ENCODE peak calls at places on chromosomes 5 and 9, in nine cellular contexts. B, A, R, M, G, I, W, H and F are unnamed samples.

GRCh38 chr5:127332250-127332649 is 41.7 kb downstream of the MEGF10 start:
- DNase-seq in I (no peak), W (no peak), G (no peak), R (no peak), H (no peak), B (no peak), A (no peak), M (no peak), F (no peak)

GRCh38 chr5:40429258-40430111 is 250.2 kb upstream of the PTGER4 start:
- DNase-seq in A (no peak), G (no peak), I (no peak), B (no peak), H (no peak), W (peak), M (peak), R (no peak), F (peak)

GRCh38 chr9:125932012-125932411 is 184.8 kb downstream of the PBX3 start:
- DNase-seq in I (no peak), A (no peak), M (peak), H (no peak), B (peak), G (no peak), W (peak), R (no peak), F (no peak)

GRCh38 chr9:133074111-133074651 is 12.4 kb downstream of the CEL start:
- DNase-seq in M (peak), W (peak), A (no peak), G (no peak), I (no peak), H (no peak), R (no peak), B (peak), F (no peak)

GRCh38 chr5:87268126-87268969 is 665 bp downstream of the RASA1 start:
- DNase-seq in G (peak), A (peak), R (peak), I (no peak), H (peak), M (peak), B (peak), W (peak), F (peak)

GRCh38 chr5:149731332-149731616 is 1.2 kb downstream of the PPARGC1B start:
- DNase-seq in A (no peak), R (no peak), G (no peak), H (no peak), W (no peak), B (no peak), I (no peak), M (no peak), F (no peak)

GRCh38 chr5:133423618-133424282 is 188.6 kb downstream of the FSTL4 start:
- DNase-seq in M (peak), G (peak), W (peak), B (peak), H (peak), I (peak), R (peak), A (peak), F (peak)

GRCh38 chr5:139795074-139796001 is at the start of gene PSD2:
- DNase-seq in H (no peak), M (no peak), R (peak), G (no peak), B (no peak), W (peak), A (no peak), I (no peak), F (peak)

GRCh38 chr9:69351227-69351626 is 26.2 kb downstream of the ENTREP1 start:
- DNase-seq in G (no peak), A (no peak), H (no peak), B (no peak), W (no peak), R (no peak), I (no peak), M (no peak), F (no peak)

GRCh38 chr5:79686799-79687198 is 2.8 kb upstream of the CMYA5 start:
- DNase-seq in A (no peak), R (no peak), G (no peak), B (no peak), H (no peak), M (no peak), W (peak), I (no peak), F (no peak)

GRCh38 chr9:254516-254915 is 39.9 kb downstream of the DOCK8 start:
- DNase-seq in G (no peak), R (no peak), B (no peak), A (no peak), I (no peak), M (no peak), W (no peak), H (no peak), F (no peak)

GRCh38 chr9:71352837-71353236 is 231.4 kb upstream of the TRPM3 start:
- DNase-seq in A (no peak), G (no peak), B (no peak), I (no peak), R (no peak), W (no peak), M (no peak), H (no peak), F (no peak)
- H3K4me3 ChIP-seq in A (no peak), G (no peak), B (no peak), I (no peak), R (no peak), W (no peak), M (no peak), H (no peak), F (no peak)

DNA sequence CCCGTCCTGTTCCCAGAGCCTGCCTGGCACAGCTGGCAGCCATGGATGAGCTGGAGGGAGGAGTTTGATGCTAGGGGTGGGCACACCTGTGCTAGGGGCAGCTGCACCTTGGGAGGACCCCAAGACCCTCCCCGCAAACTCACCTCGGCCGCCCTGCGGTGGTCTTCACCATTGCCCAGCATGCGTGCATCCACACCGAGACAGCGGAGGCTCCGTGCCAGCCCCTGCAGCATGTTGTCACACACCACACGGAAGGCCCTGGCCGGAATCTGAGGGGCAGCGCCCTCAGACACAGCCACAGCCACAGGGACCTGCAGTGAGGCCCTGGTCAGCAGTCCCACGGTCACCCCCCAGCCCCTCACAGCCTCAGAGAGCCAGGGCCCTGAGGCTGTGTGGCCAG is 45.9 kb upstream of the NRARP start:
- DNase-seq in M (no peak), A (no peak), R (no peak), G (no peak), I (no peak), W (no peak), B (no peak), H (no peak), F (no peak)
- H3K27ac ChIP-seq in M (no peak), A (no peak), R (no peak), G (no peak), I (no peak), W (no peak), B (no peak), H (no peak), F (no peak)

GRCh38 chr9:101442248-101443136 is 6.9 kb upstream of the ALDOB start:
- DNase-seq in B (no peak), A (no peak), R (no peak), H (no peak), I (no peak), M (no peak), G (no peak), W (no peak), F (no peak)
- H3K4me3 ChIP-seq in B (no peak), A (no peak), R (no peak), H (no peak), I (no peak), M (no peak), G (no peak), W (no peak), F (no peak)

DNA sequence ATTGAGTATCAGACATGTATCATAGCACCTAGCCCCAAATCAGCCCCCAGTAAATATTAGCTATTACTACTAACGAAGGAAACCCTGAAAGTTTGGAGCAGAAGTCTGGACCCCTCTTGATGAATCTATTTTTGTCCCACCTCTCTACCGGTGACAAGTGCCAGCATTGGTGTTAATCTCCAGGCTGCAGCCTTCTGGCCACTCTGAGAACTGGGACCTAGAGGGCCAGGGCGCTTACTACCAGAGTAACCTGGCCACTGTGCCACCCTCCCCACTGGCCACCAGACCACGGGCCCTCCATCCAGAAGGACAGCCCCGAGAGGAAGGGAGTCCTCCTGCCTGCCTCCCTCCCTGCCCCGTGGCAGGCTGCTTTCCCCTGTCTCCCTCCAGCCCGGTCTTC is 349 bp downstream of the KCNMB1 start:
- DNase-seq in M (no peak), B (no peak), A (no peak), R (no peak), W (no peak), G (no peak), I (no peak), H (no peak), F (no peak)
- H3K27ac ChIP-seq in M (no peak), B (no peak), A (no peak), R (peak), W (no peak), G (no peak), I (no peak), H (peak), F (no peak)